ENCODE peak calls at places on chromosomes 1 and 21, in four cellular contexts. N, L, U and O are unnamed samples.

GRCh38 chr21:35023396-35024070 is 25.6 kb downstream of the RUNX1 start:
- DNase-seq in N (no peak), L (no peak), U (no peak), O (no peak)

GRCh38 chr1:81670286-81670685 is 130.4 kb upstream of the ADGRL2 start:
- DNase-seq in N (peak; percentile 35), L (peak; percentile 80), U (peak; percentile 91), O (peak; percentile 65)

GRCh38 chr1:192066202-192066601 is 92.1 kb upstream of the RGS18 start:
- DNase-seq in N (no peak), L (no peak), U (no peak), O (no peak)

GRCh38 chr1:16087733-16088132 is 14.3 kb upstream of the FAM131C start:
- DNase-seq in N (no peak), L (no peak), U (no peak), O (no peak)

GRCh38 chr1:151837197-151837596 is 2.4 kb downstream of the C2CD4D start:
- DNase-seq in N (no peak), L (no peak), U (no peak), O (no peak)

GRCh38 chr1:38558055-38558454 is 301.5 kb downstream of the RRAGC start:
- DNase-seq in N (no peak), L (no peak), U (no peak), O (no peak)

GRCh38 chr1:224185208-224185607 is 2.2 kb downstream of the DEGS1 start:
- DNase-seq in N (no peak), L (no peak), U (no peak), O (no peak)

GRCh38 chr1:3017440-3018050 is 3.7 kb upstream of the ACTRT2 start:
- DNase-seq in N (no peak), L (no peak), U (no peak), O (no peak)

GRCh38 chr1:246503341-246503740 is 3.7 kb downstream of the SMYD3 start:
- DNase-seq in N (no peak), L (no peak), U (no peak), O (no peak)

GRCh38 chr1:65412984-65413375 is 7.5 kb upstream of the LEPR start:
- DNase-seq in N (no peak), L (no peak), U (no peak), O (no peak)

GRCh38 chr1:25428475-25429166 is 2.1 kb upstream of the MACO1 start:
- DNase-seq in N (no peak), L (no peak), U (no peak), O (no peak)

GRCh38 chr21:27265492-27265891 is 298.6 kb upstream of the ADAMTS5 start:
- DNase-seq in N (no peak), L (no peak), U (no peak), O (no peak)

GRCh38 chr1:184838374-184838995 is 83.8 kb upstream of the EDEM3 start:
- DNase-seq in N (peak; percentile 9), L (peak; percentile 80), U (peak; percentile 89), O (no peak)

GRCh38 chr21:34574581-34574980 is 40.3 kb downstream of the RCAN1 start:
- DNase-seq in N (no peak), L (no peak), U (no peak), O (no peak)

GRCh38 chr21:16496594-16496993 is 766.8 kb downstream of the USP25 start:
- DNase-seq in N (no peak), L (no peak), U (no peak), O (no peak)

GRCh38 chr1:230110971-230111370 is 43.9 kb downstream of the GALNT2 start:
- DNase-seq in N (no peak), L (no peak), U (no peak), O (no peak)
- H3K4me1 ChIP-seq in N (peaks cover 60% of the 10 kb centered on the region), L (peaks cover 37% of the 10 kb centered on the region), U (peaks cover 49% of the 10 kb centered on the region), O (peaks cover 21% of the 10 kb centered on the region)

GRCh38 chr21:41483973-41484372 is 24.0 kb downstream of the TMPRSS2 start:
- DNase-seq in N (no peak), L (no peak), U (no peak), O (no peak)

GRCh38 chr21:41488080-41488479 is 19.9 kb downstream of the TMPRSS2 start:
- DNase-seq in N (no peak), L (no peak), U (peak; percentile 49), O (no peak)

GRCh38 chr21:41489329-41489728 is 18.6 kb downstream of the TMPRSS2 start:
- DNase-seq in N (no peak), L (no peak), U (no peak), O (no peak)

GRCh38 chr21:41490330-41490729 is 17.6 kb downstream of the TMPRSS2 start:
- DNase-seq in N (no peak), L (no peak), U (no peak), O (no peak)

GRCh38 chr21:41487082-41487481 is 20.9 kb downstream of the TMPRSS2 start:
- DNase-seq in N (no peak), L (no peak), U (no peak), O (no peak)
- H3K4me1 ChIP-seq in N (no peaks in the 10 kb centered on the region), L (no peaks in the 10 kb centered on the region), U (no peaks in the 10 kb centered on the region), O (peaks cover 1% of the 10 kb centered on the region)

DNA sequence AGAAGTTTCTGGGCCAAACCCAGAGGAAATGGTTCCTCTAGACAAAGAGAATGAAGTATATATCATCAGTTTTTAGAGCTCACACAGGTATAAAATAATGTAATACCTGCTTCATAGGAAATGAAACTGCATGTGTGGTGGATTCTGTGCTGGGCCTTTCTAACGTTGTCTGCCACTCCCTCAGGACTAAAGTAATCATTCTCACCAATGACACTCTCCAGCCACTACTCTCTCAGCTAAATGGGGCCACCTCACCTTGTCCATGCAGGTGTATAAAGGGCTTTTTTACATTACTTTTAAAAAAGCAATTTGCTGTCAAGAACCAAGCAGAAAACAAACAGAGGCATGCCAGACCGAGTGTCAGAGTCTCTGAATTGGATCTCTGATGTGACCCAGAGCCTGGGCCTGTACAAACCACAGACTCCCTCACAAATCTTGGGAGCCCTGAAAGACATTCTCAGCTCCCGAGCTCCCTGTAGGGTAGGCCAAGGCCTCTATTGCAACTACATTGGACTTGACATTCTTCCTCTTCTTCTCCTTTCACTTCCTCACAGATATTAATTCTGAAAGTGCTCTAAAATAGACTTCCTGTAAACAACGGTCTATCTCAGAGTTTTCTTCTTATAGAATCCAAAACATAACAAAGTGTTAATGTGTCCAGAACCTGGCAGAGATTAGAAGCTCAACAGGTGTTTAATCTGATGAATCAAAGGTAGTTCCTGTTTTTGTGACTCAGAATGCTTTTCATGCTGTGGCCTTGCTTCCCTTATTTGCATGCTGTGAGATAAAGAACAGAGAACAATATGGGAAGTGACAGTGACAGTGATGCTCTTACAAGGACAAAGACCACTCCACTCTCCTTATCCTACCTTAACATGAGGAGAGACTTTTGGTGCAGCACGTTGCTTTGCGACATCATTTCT is 8.6 kb downstream of the AIM2 start:
- DNase-seq in N (no peak), L (no peak), U (no peak), O (no peak)
- H3K4me1 ChIP-seq in N (no peaks in the 10 kb centered on the region), L (no peaks in the 10 kb centered on the region), U (peaks cover 17% of the 10 kb centered on the region), O (no peaks in the 10 kb centered on the region)

GRCh38 chr1:19311931-19312781 is at the start of the genes AKR7A2 and SLC66A1:
- DNase-seq in N (peak; percentile 100), L (peak; percentile 90), U (peak; percentile 92), O (peak; percentile 90)
- H3K4me1 ChIP-seq in N (peaks cover 25% of the 10 kb centered on the region), L (peaks cover 30% of the 10 kb centered on the region), U (peaks cover 48% of the 10 kb centered on the region), O (peaks cover 24% of the 10 kb centered on the region)

GRCh38 chr1:40155910-40156309 is 5.3 kb upstream of the RLF start:
- DNase-seq in N (no peak), L (no peak), U (no peak), O (no peak)
- H3K4me1 ChIP-seq in N (peaks cover 2% of the 10 kb centered on the region), L (no peaks in the 10 kb centered on the region), U (peaks cover 3% of the 10 kb centered on the region), O (no peaks in the 10 kb centered on the region)